ENCODE peak calls at places on chromosomes 4 and X, in nine cellular contexts. Q is left ventricle myocardium superior, X is ureter, H is GM10248, C is upper lobe of right lung, L is GM04504, K is NCI-H510A treated with DMSO at 0.1 percent for 48 hours, P is midbrain, A is HT1080. W is an unnamed sample.

GRCh38 chrX:108224727-108225455 is 133.3 kb downstream of the ATG4A start:
- DNase-seq in Q (no peak), X (no peak), H (peak; percentile 18), C (no peak), L (peak; percentile 1), K (peak; percentile 34), P (peak; percentile 0), A (peak; percentile 4), W (no peak)

GRCh38 chr4:154491341-154491679 is 289 bp downstream of the DCHS2 start:
- DNase-seq in Q (no peak), X (no peak), H (peak; percentile 47), C (no peak), L (no peak), K (peak; percentile 57), P (no peak), A (no peak), W (no peak)

GRCh38 chr4:18391370-18391728 is 369.8 kb upstream of the LCORL start:
- DNase-seq in Q (no peak), X (no peak), H (no peak), C (no peak), L (no peak), K (no peak), P (no peak), A (no peak), W (no peak)

GRCh38 chrX:40809210-40809609 is 73.9 kb upstream of the MED14 start:
- DNase-seq in Q (no peak), X (no peak), H (no peak), C (no peak), L (peak; percentile 7), K (peak; percentile 2), P (no peak), A (peak; percentile 36), W (no peak)

GRCh38 chr4:174318829-174319764 is 35.4 kb downstream of the CEP44 start:
- DNase-seq in Q (no peak), X (no peak), H (peak; percentile 20), C (no peak), L (no peak), K (peak; percentile 33), P (peak; percentile 15), A (peak; percentile 16), W (no peak)

GRCh38 chr4:172042714-172043114 is 229.5 kb downstream of the GALNTL6 start:
- DNase-seq in Q (no peak), X (peak; percentile 53), H (no peak), C (no peak), L (no peak), K (peak; percentile 65), P (no peak), A (peak; percentile 46), W (peak; percentile 77)

GRCh38 chr4:53478671-53479456 is 101.4 kb downstream of the FIP1L1 start:
- DNase-seq in Q (no peak), X (no peak), H (no peak), C (no peak), L (peak; percentile 72), K (no peak), P (no peak), A (peak; percentile 79), W (no peak)

GRCh38 chrX:2503591-2504500 is 3.1 kb upstream of the DHRSX start:
- DNase-seq in Q (no peak), X (no peak), H (no peak), C (no peak), L (no peak), K (no peak), P (no peak), A (no peak), W (no peak)

GRCh38 chrX:47637546-47638195 is 7.9 kb upstream of the CFP start:
- DNase-seq in Q (peak; percentile 58), X (peak; percentile 53), H (peak; percentile 66), C (peak; percentile 84), L (no peak), K (no peak), P (peak; percentile 28), A (no peak), W (no peak)

GRCh38 chr4:94680131-94680862 is 77.5 kb upstream of the BMPR1B start:
- DNase-seq in Q (no peak), X (no peak), H (no peak), C (no peak), L (no peak), K (no peak), P (no peak), A (no peak), W (no peak)

GRCh38 chr4:39029752-39030694 is 2.2 kb downstream of the TMEM156 start:
- DNase-seq in Q (no peak), X (no peak), H (peak; percentile 41), C (no peak), L (no peak), K (no peak), P (no peak), A (no peak), W (no peak)

GRCh38 chr4:98976716-98977115 is 18.8 kb upstream of the METAP1 start:
- DNase-seq in Q (no peak), X (no peak), H (no peak), C (no peak), L (no peak), K (no peak), P (no peak), A (peak; percentile 30), W (no peak)

GRCh38 chrX:20362268-20363002 is 95.7 kb upstream of the RPS6KA3 start:
- DNase-seq in Q (no peak), X (no peak), H (no peak), C (no peak), L (no peak), K (peak; percentile 81), P (no peak), A (no peak), W (peak; percentile 98)